ENCODE peak calls at places on chromosomes 7 and 10, in four cellular contexts. One of them, this sample, is unnamed.

GRCh38 chr7:55104123-55104522 is 85.3 kb downstream of the EGFR start:
- DNase-seq in HCT116: no peak
- DNase-seq in IMR-90: no peak
- DNase-seq in AG04450: no peak
- DNase-seq in this sample: no peak

GRCh38 chr10:4981722-4982471 is 18.7 kb downstream of the AKR1C1 start:
- DNase-seq in HCT116: peak; percentile 26
- DNase-seq in IMR-90: peak; percentile 37
- DNase-seq in AG04450: no peak
- DNase-seq in this sample: no peak

GRCh38 chr10:73117976-73118743 is 7.9 kb downstream of the NUDT13 start:
- DNase-seq in HCT116: peak; percentile 59
- DNase-seq in IMR-90: peak; percentile 67
- DNase-seq in AG04450: no peak
- DNase-seq in this sample: peak; percentile 36

GRCh38 chr10:127798116-127798515 is 61.1 kb downstream of the FOXI2 start:
- DNase-seq in HCT116: no peak
- DNase-seq in IMR-90: no peak
- DNase-seq in AG04450: no peak
- DNase-seq in this sample: no peak

GRCh38 chr10:78961760-78962159 is 107.0 kb upstream of the ZMIZ1 start:
- DNase-seq in HCT116: no peak
- DNase-seq in IMR-90: no peak
- DNase-seq in AG04450: no peak
- DNase-seq in this sample: no peak

GRCh38 chr10:71074176-71074755 is 138.1 kb upstream of the UNC5B start:
- DNase-seq in HCT116: no peak
- DNase-seq in IMR-90: no peak
- DNase-seq in AG04450: no peak
- DNase-seq in this sample: peak; percentile 46

GRCh38 chr10:68127995-68128394 is 18.7 kb downstream of the MYPN start:
- DNase-seq in HCT116: no peak
- DNase-seq in IMR-90: no peak
- DNase-seq in AG04450: no peak
- DNase-seq in this sample: no peak

GRCh38 chr7:52634996-52635395 is 400.4 kb upstream of the POM121L12 start:
- DNase-seq in HCT116: no peak
- DNase-seq in IMR-90: no peak
- DNase-seq in AG04450: no peak
- DNase-seq in this sample: no peak

DNA sequence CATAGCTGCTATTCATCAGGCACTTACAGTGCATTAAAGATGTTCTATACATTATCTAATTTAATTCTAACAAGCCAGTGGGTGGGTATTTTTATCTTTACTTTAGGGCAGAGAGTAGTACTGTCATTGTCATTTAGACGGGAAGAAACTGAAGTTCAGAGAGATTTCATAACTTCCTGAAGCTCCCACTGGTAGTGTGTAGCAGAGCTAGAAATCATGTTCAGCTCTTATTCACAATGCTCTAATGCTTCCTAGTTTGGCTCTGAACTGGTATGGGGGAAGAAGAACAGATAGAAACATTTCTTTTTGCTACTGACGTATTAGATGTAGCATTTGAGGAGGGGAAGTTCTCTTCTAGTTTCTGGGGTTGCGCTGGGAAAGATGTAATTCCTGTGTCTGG is 116.7 kb downstream of the CYP26A1 start:
- DNase-seq in HCT116: no peak
- DNase-seq in IMR-90: no peak
- DNase-seq in AG04450: no peak
- DNase-seq in this sample: no peak
- H3K27ac ChIP-seq in HCT116: no peak overlapping the region
- H3K27ac ChIP-seq in IMR-90: no peak overlapping the region
- H3K27ac ChIP-seq in AG04450: no peak overlapping the region
- H3K27ac ChIP-seq in this sample: no peak overlapping the region

DNA sequence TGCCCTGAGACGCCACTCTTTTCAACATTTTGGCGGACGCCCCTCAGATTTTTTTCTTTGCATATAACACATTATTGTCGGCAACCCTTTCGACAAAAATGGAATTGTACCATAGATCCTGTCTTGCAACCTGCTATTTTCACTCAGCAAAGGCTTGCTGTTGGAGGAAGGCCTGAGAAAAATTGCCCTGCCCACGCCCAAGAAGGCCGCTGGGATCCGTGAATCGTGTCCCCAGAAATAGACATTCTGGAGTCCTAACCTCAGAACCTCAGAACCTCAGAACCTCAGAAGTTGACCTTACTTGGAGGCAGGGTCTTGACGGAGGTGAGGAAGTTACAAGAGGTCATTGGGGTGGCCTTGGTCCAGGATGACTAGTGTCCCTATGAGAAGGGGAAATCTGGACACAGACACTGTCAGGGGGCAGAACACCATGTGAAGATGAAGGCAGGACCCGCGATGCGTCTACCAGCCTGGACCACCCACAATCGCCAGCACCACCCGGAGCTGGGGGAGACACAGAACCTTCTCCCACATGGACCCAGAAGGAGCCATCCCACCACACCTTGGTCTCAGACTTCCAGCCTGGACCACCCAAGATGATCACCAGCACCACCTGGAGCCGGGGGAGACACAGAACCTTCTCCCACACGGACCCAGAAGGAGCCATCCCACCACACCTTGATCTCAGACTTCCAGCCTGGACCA is 19.1 kb upstream of the DNAAF5 start:
- DNase-seq in HCT116: no peak
- DNase-seq in IMR-90: no peak
- DNase-seq in AG04450: no peak
- DNase-seq in this sample: no peak
- H3K27ac ChIP-seq in HCT116: no peak overlapping the region
- H3K27ac ChIP-seq in IMR-90: no peak overlapping the region
- H3K27ac ChIP-seq in AG04450: peak overlapping the region; percentile 11
- H3K27ac ChIP-seq in this sample: no peak overlapping the region

GRCh38 chr7:94567396-94567795 is 57.8 kb downstream of the CASD1 start:
- DNase-seq in HCT116: no peak
- DNase-seq in IMR-90: no peak
- DNase-seq in AG04450: no peak
- DNase-seq in this sample: no peak
- H3K27ac ChIP-seq in HCT116: no peak overlapping the region
- H3K27ac ChIP-seq in IMR-90: no peak overlapping the region
- H3K27ac ChIP-seq in AG04450: no peak overlapping the region
- H3K27ac ChIP-seq in this sample: no peak overlapping the region

GRCh38 chr10:113108180-113108835 is 158.3 kb downstream of the TCF7L2 start:
- DNase-seq in HCT116: no peak
- DNase-seq in IMR-90: no peak
- DNase-seq in AG04450: no peak
- DNase-seq in this sample: no peak

GRCh38 chr10:113113241-113113640 is 163.2 kb downstream of the TCF7L2 start:
- DNase-seq in HCT116: no peak
- DNase-seq in IMR-90: no peak
- DNase-seq in AG04450: no peak
- DNase-seq in this sample: no peak

GRCh38 chr10:113111900-113112853 is 162.1 kb downstream of the TCF7L2 start:
- DNase-seq in HCT116: no peak
- DNase-seq in IMR-90: peak; percentile 47
- DNase-seq in AG04450: no peak
- DNase-seq in this sample: peak; percentile 58

GRCh38 chr10:113111260-113111659 is 161.2 kb downstream of the TCF7L2 start:
- DNase-seq in HCT116: no peak
- DNase-seq in IMR-90: no peak
- DNase-seq in AG04450: no peak
- DNase-seq in this sample: no peak

DNA sequence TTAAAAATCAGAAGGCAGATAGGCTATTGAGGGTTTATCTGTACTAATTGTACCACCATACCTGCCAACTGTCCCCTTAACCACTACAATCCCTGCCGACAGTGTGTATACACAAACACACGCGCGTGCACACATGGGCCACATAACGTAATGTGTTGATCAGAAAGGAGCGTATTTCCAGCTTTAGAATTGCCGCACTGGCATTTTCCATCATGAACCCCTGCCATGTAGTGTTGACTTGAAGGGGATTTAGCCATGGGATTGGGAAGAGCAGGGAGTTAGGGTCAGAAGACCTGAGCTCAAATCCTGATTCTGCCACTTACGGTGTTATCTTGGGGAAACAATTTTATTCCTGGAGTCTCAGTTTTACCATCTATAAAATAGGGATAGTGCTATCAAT is 158.9 kb downstream of the TCF7L2 start:
- DNase-seq in HCT116: no peak
- DNase-seq in IMR-90: no peak
- DNase-seq in AG04450: no peak
- DNase-seq in this sample: no peak
- H3K27ac ChIP-seq in HCT116: no peak overlapping the region
- H3K27ac ChIP-seq in IMR-90: no peak overlapping the region
- H3K27ac ChIP-seq in AG04450: no peak overlapping the region
- H3K27ac ChIP-seq in this sample: no peak overlapping the region

DNA sequence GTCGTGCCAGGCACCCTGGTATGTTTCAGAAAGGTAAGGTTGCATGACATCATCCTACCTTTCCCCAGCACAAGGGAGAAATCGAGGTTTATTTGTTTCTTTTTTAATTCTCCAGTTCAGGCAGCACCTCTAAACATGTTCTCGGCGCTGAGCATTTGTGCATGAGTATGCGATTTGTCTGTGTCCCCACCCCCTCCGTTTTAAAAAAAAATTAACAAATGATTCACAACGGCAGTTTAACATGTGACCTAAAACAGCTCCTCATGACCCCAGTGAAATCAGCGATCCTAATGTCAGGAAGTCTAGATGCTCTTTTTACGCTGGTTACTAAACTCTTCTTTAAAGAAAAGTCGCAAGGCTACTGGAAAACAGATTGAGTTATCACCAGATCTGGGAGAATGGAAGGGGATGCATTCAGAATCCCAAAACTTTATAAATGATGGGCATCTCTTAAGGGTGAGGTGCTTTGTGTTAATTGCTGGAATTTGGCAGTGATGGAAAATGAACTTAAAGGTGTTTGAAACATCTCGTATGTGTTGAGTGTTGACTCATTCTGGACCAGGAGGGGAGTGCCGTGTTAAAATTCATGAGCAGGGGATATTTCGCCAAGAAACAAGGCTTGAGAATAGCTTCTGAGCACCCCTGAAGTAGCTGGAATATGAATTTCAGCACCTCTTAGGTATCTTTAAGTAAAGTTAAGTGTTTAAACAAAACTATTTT is 106.8 kb upstream of the PDCD4 start:
- DNase-seq in HCT116: no peak
- DNase-seq in IMR-90: no peak
- DNase-seq in AG04450: no peak
- DNase-seq in this sample: no peak
- H3K27ac ChIP-seq in HCT116: no peak overlapping the region
- H3K27ac ChIP-seq in IMR-90: no peak overlapping the region
- H3K27ac ChIP-seq in AG04450: no peak overlapping the region
- H3K27ac ChIP-seq in this sample: no peak overlapping the region

GRCh38 chr10:124418726-124419501 is at the start of gene OAT:
- DNase-seq in HCT116: peak; percentile 96
- DNase-seq in IMR-90: peak; percentile 92
- DNase-seq in AG04450: peak; percentile 77
- DNase-seq in this sample: peak; percentile 66

GRCh38 chr10:124420254-124420653 is 1.5 kb upstream of the OAT start:
- DNase-seq in HCT116: no peak
- DNase-seq in IMR-90: no peak
- DNase-seq in AG04450: no peak
- DNase-seq in this sample: no peak

GRCh38 chr10:124416733-124417132 is 2.0 kb downstream of the OAT start:
- DNase-seq in HCT116: no peak
- DNase-seq in IMR-90: peak; percentile 20
- DNase-seq in AG04450: no peak
- DNase-seq in this sample: no peak

GRCh38 chr10:124419635-124420034 is 912 bp upstream of the OAT start:
- DNase-seq in HCT116: no peak
- DNase-seq in IMR-90: no peak
- DNase-seq in AG04450: no peak
- DNase-seq in this sample: no peak

DNA sequence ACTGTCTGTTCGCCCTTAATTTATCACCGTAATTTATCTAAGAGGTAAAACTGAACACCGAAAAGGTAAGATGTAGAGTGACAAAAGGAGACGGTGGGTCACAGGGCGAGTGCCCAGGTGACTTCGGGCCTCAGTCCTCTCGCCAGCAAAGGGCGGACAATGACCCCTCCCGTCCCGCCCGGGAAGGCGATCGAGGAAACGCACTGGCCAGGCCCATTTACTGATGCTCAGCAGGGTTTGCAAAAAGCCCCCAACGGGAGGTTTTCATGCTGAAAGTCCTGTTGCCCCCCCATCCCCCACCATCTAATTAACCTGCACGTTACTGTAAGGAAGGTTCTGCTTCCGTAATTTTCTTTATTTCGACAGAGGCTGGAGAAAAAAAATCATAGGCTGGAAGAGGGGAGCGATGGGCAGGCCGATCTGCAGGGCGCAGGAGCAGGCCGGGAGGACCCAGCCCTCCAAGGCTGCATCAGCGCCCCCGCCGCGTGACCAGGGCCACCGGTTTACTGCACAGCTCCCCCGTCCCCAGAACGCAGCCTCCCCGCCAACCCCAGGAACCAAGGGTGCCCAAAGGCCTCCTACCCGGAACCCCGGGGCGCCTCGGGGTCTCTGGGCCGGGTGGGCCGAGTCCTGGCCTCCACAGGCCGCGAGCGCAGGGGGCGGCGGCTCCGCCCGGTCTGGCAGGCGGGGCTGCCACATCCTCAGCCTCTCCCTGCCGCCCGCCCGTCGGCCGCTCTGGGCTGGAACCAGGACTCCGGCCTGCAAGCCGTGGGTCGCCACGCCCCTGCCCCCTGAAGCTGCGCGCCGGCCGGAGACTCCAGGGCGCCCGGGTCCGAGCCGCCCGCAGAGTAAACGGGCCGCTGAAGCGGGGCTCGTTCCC is 637 bp downstream of the OAT start:
- DNase-seq in HCT116: no peak
- DNase-seq in IMR-90: peak; percentile 44
- DNase-seq in AG04450: no peak
- DNase-seq in this sample: no peak
- H3K27ac ChIP-seq in HCT116: peak overlapping the region; percentile 37
- H3K27ac ChIP-seq in IMR-90: peak overlapping the region; percentile 63
- H3K27ac ChIP-seq in AG04450: peak overlapping the region; percentile 77
- H3K27ac ChIP-seq in this sample: peak overlapping the region; percentile 48

GRCh38 chr7:3140834-3141233 is 97.2 kb upstream of the CARD11 start:
- DNase-seq in HCT116: no peak
- DNase-seq in IMR-90: no peak
- DNase-seq in AG04450: no peak
- DNase-seq in this sample: no peak

GRCh38 chr7:3138992-3139391 is 95.3 kb upstream of the CARD11 start:
- DNase-seq in HCT116: no peak
- DNase-seq in IMR-90: no peak
- DNase-seq in AG04450: no peak
- DNase-seq in this sample: no peak

GRCh38 chr7:3138206-3138605 is 94.5 kb upstream of the CARD11 start:
- DNase-seq in HCT116: no peak
- DNase-seq in IMR-90: no peak
- DNase-seq in AG04450: no peak
- DNase-seq in this sample: no peak

GRCh38 chr7:3141326-3141725 is 97.7 kb upstream of the CARD11 start:
- DNase-seq in HCT116: no peak
- DNase-seq in IMR-90: no peak
- DNase-seq in AG04450: no peak
- DNase-seq in this sample: no peak
- H3K27ac ChIP-seq in HCT116: no peak overlapping the region
- H3K27ac ChIP-seq in IMR-90: no peak overlapping the region
- H3K27ac ChIP-seq in AG04450: no peak overlapping the region
- H3K27ac ChIP-seq in this sample: no peak overlapping the region

This sample was measured in epithelial cell of prostate.